ENCODE peak calls at places on chromosomes 5 and 9, in five cellular contexts. Z is IMR-90, T is right lobe of liver, L is vagina, Q is heart left ventricle. H is an unnamed sample.

GRCh38 chr9:115923903-115924668 is 229.5 kb upstream of the PAPPA start:
- DNase-seq in Z (peak; percentile 99), T (peak; percentile 60), L (no peak), Q (peak; percentile 48), H (no peak)

GRCh38 chr5:93340881-93341280 is 240.1 kb downstream of the NR2F1-AS1 start:
- DNase-seq in Z (no peak), T (no peak), L (no peak), Q (no peak), H (no peak)

GRCh38 chr9:131395745-131396479 is 2.0 kb downstream of the PRRC2B start:
- DNase-seq in Z (no peak), T (no peak), L (no peak), Q (no peak), H (no peak)

GRCh38 chr9:133842174-133842573 is 104.0 kb upstream of the SARDH start:
- DNase-seq in Z (no peak), T (no peak), L (no peak), Q (no peak), H (peak; percentile 84)

GRCh38 chr9:7324031-7324654 is 475.4 kb downstream of the DMAC1 start:
- DNase-seq in Z (peak; percentile 18), T (no peak), L (no peak), Q (no peak), H (no peak)

GRCh38 chr5:119250946-119251901 is 104.6 kb upstream of the TNFAIP8 start:
- DNase-seq in Z (peak; percentile 58), T (no peak), L (no peak), Q (no peak), H (no peak)

GRCh38 chr9:88646539-88646938 is 111.6 kb downstream of the NXNL2 start:
- DNase-seq in Z (no peak), T (no peak), L (no peak), Q (no peak), H (no peak)

GRCh38 chr5:113354056-113354455 is 80.7 kb downstream of the TSSK1B start:
- DNase-seq in Z (no peak), T (no peak), L (no peak), Q (no peak), H (no peak)

GRCh38 chr5:121377446-121377845 is 474.2 kb upstream of the FTMT start:
- DNase-seq in Z (no peak), T (no peak), L (no peak), Q (no peak), H (no peak)

GRCh38 chr9:131840220-131840619 is 100.3 kb upstream of the RAPGEF1 start:
- DNase-seq in Z (no peak), T (no peak), L (no peak), Q (no peak), H (no peak)

GRCh38 chr5:154945695-154946301 is 4.9 kb downstream of the MRPL22 start:
- DNase-seq in Z (peak; percentile 28), T (no peak), L (no peak), Q (no peak), H (no peak)

GRCh38 chr5:150021491-150022162 is 21.1 kb downstream of the HMGXB3 start:
- DNase-seq in Z (peak; percentile 19), T (no peak), L (no peak), Q (no peak), H (no peak)

GRCh38 chr5:133489632-133490031 is 122.7 kb downstream of the FSTL4 start:
- DNase-seq in Z (no peak), T (no peak), L (no peak), Q (no peak), H (no peak)

GRCh38 chr5:148401604-148402003 is 17.8 kb downstream of the FBXO38 start:
- DNase-seq in Z (peak; percentile 48), T (no peak), L (no peak), Q (no peak), H (no peak)

GRCh38 chr5:13985736-13986418 is 41.4 kb upstream of the DNAH5 start:
- DNase-seq in Z (peak; percentile 92), T (no peak), L (no peak), Q (no peak), H (no peak)

GRCh38 chr5:55440188-55440646 is 94.5 kb downstream of the PLPP1 start:
- DNase-seq in Z (peak; percentile 34), T (no peak), L (no peak), Q (no peak), H (no peak)

GRCh38 chr5:31047621-31048020 is 145.9 kb upstream of the CDH6 start:
- DNase-seq in Z (peak; percentile 18), T (no peak), L (no peak), Q (no peak), H (no peak)

GRCh38 chr9:138069731-138070456 is 192.3 kb downstream of the CACNA1B start:
- DNase-seq in Z (no peak), T (no peak), L (no peak), Q (no peak), H (peak; percentile 14)

GRCh38 chr5:79727722-79728355 is 38.2 kb downstream of the CMYA5 start:
- DNase-seq in Z (no peak), T (no peak), L (no peak), Q (peak; percentile 63), H (no peak)

GRCh38 chr9:114621561-114621960 is 10.5 kb downstream of the TMEM268 start:
- DNase-seq in Z (no peak), T (no peak), L (no peak), Q (no peak), H (no peak)

GRCh38 chr5:117803533-117803932 is 1184.8 kb downstream of the DTWD2 start:
- DNase-seq in Z (peak; percentile 90), T (no peak), L (no peak), Q (no peak), H (no peak)

GRCh38 chr5:123099514-123100151 is 10.6 kb downstream of the PRDM6 start:
- DNase-seq in Z (no peak), T (no peak), L (no peak), Q (no peak), H (no peak)

GRCh38 chr5:59587489-59588337 is 305.8 kb downstream of the PDE4D start:
- DNase-seq in Z (peak; percentile 52), T (no peak), L (no peak), Q (peak; percentile 52), H (peak; percentile 57)
- TF ChIP-seq POLR2A in Z (no peak), T (no peak), L (no peak), Q (no peak), H (no peak)

GRCh38 chr9:127793093-127793708 is 7.4 kb downstream of the CDK9 start:
- DNase-seq in Z (peak; percentile 62), T (no peak), L (no peak), Q (no peak), H (no peak)

GRCh38 chr9:127791085-127791484 is 5.3 kb downstream of the CDK9 start:
- DNase-seq in Z (no peak), T (no peak), L (no peak), Q (no peak), H (no peak)

GRCh38 chr9:127790094-127790855 is 4.4 kb downstream of the CDK9 start:
- DNase-seq in Z (no peak), T (peak; percentile 73), L (no peak), Q (no peak), H (no peak)

GRCh38 chr9:127794001-127794791 is 8.4 kb downstream of the CDK9 start:
- DNase-seq in Z (no peak), T (peak; percentile 93), L (no peak), Q (no peak), H (no peak)

DNA sequence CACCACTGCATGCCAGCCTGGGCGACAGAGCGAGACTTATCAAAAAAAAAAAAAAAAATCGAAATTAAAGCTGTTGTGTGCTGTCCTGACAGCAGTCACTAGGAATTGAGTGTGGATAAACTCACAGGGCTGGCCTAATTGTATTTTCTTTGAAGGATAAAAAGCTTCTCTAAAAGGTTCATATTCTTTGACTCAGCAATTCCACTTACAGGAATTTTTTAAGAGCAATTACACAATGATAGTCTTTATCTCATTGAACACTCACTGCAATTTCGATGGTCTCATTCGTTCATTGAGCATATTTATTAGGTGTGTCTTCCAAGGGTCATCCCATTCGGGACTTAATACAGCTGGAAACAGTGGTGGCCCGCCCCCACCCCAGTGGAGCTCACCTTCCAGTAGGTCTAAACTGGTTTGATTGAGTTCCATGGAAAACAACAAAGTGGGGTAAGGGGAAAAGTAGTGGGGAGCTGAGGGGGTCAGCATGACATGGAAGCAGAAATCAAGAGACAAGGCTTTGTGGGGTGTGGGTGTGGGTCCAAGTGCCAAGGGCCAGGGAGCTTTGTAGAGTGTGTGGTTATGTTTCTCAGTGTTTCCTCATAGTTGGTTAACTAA is 6.7 kb downstream of the CDK9 start:
- DNase-seq in Z (no peak), T (no peak), L (no peak), Q (no peak), H (no peak)
- TF ChIP-seq POLR2A in Z (no peak), T (no peak), L (no peak), Q (no peak), H (no peak)

DNA sequence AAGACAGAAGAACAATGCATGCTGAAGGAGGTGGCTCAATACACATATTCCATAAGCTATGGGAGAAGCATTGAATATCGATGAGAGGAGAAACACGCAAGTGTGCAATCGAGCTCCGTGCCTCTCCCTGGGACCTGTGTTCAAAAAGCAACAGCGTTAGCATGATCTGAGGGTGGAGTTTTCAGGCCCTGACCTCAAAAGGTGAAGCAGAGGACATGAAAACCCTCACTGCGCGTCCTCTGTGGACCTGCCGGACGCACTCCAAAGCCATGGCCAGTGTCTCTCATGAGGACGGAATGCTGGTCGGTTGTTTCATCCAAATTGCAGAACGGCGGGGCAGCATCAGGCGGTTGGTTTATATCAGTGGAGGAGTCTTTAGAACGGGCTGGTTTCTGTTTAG is 67.7 kb downstream of the ANKRD33B start:
- DNase-seq in Z (no peak), T (no peak), L (no peak), Q (no peak), H (no peak)
- TF ChIP-seq POLR2A in Z (no peak), T (no peak), L (no peak), Q (no peak), H (no peak)

GRCh38 chr5:181236471-181236870 is 7.2 kb downstream of the RACK1 start:
- DNase-seq in Z (no peak), T (no peak), L (no peak), Q (no peak), H (no peak)

GRCh38 chr5:181235323-181235688 is 8.4 kb downstream of the RACK1 start:
- DNase-seq in Z (no peak), T (no peak), L (no peak), Q (no peak), H (no peak)

GRCh38 chr5:181234455-181235306 is 9.0 kb downstream of the RACK1 start:
- DNase-seq in Z (no peak), T (no peak), L (no peak), Q (no peak), H (no peak)

GRCh38 chr5:181236954-181237641 is 6.6 kb downstream of the RACK1 start:
- DNase-seq in Z (no peak), T (no peak), L (no peak), Q (no peak), H (no peak)

GRCh38 chr5:181235689-181236366 is 7.9 kb downstream of the RACK1 start:
- DNase-seq in Z (no peak), T (no peak), L (no peak), Q (no peak), H (no peak)
- TF ChIP-seq POLR2A in Z (peak; percentile 52), T (no peak), L (no peak), Q (no peak), H (no peak)